ENCODE peak calls at places on chromosomes 16 and 17, in nine cellular contexts. V is HCT116, L is upper lobe of left lung, J is breast epithelium, X is GM12891, C is vagina, F is transverse colon, E is GM23338, I is sigmoid colon. A is an unnamed sample.

GRCh38 chr17:82848022-82848592 is 8.3 kb upstream of the ZNF750 start:
- DNase-seq in I (peak; percentile 84), E (no peak), X (no peak), J (peak; percentile 74), F (peak; percentile 82), L (peak; percentile 79), C (no peak), V (no peak), A (no peak)

GRCh38 chr17:38705803-38706624 is 941 bp downstream of the MLLT6 start:
- DNase-seq in C (no peak), L (peak; percentile 74), V (no peak), X (no peak), J (no peak), I (peak; percentile 87), F (peak; percentile 50), E (peak; percentile 80), A (peak; percentile 82)

GRCh38 chr16:53502331-53503269 is at the start of gene AKTIP:
- DNase-seq in J (peak; percentile 67), E (peak; percentile 74), L (no peak), V (no peak), C (no peak), I (peak; percentile 79), F (peak; percentile 62), X (peak; percentile 49), A (peak; percentile 86)

GRCh38 chr16:53821957-53822625 is 118.1 kb downstream of the FTO start:
- DNase-seq in X (no peak), C (no peak), J (no peak), E (no peak), L (no peak), V (no peak), F (no peak), I (no peak), A (no peak)

GRCh38 chr16:52364500-52364899 is 182.4 kb downstream of the TOX3 start:
- DNase-seq in E (no peak), F (no peak), V (no peak), L (no peak), X (no peak), J (no peak), I (no peak), C (no peak), A (no peak)

GRCh38 chr17:48997103-48997826 is at the start of gene IGF2BP1:
- DNase-seq in J (no peak), F (no peak), X (peak; percentile 45), V (no peak), I (no peak), C (no peak), E (peak; percentile 88), L (peak; percentile 85), A (no peak)

GRCh38 chr16:81574168-81574567 is 129.6 kb downstream of the CMIP start:
- DNase-seq in I (no peak), X (no peak), J (no peak), C (no peak), L (no peak), V (no peak), E (no peak), F (no peak), A (no peak)

GRCh38 chr16:57959804-57960203 is 11.1 kb downstream of the CNGB1 start:
- DNase-seq in V (no peak), F (no peak), L (peak; percentile 53), E (no peak), I (no peak), X (no peak), C (no peak), J (no peak), A (no peak)

GRCh38 chr16:4917117-4917516 is 19.8 kb downstream of the PPL start:
- DNase-seq in F (no peak), E (no peak), C (no peak), L (no peak), X (no peak), V (no peak), I (no peak), J (no peak), A (no peak)

GRCh38 chr16:20901068-20901440 is 483 bp downstream of the LYRM1 start:
- DNase-seq in F (no peak), I (no peak), J (no peak), X (no peak), V (no peak), E (peak; percentile 46), L (no peak), C (no peak), A (no peak)

GRCh38 chr16:20898938-20899502 is 1.1 kb downstream of the DCUN1D3 start:
- DNase-seq in E (no peak), V (no peak), C (no peak), X (no peak), L (no peak), F (no peak), J (no peak), I (no peak), A (no peak)

GRCh38 chr16:20897897-20898296 is 2.3 kb downstream of the DCUN1D3 start:
- DNase-seq in V (no peak), E (peak; percentile 30), J (no peak), X (no peak), C (no peak), F (no peak), L (no peak), I (no peak), A (no peak)

GRCh38 chr16:20900299-20901067 is at the start of the genes DCUN1D3 and LYRM1:
- DNase-seq in J (peak; percentile 92), C (peak; percentile 99), L (peak; percentile 97), E (peak; percentile 98), I (peak; percentile 99), V (peak; percentile 98), F (peak; percentile 96), X (peak; percentile 77), A (peak; percentile 98)

GRCh38 chr16:20899503-20900298 is 457 bp downstream of the DCUN1D3 start:
- DNase-seq in I (no peak), F (no peak), L (no peak), X (peak; percentile 23), C (peak; percentile 93), J (no peak), E (no peak), V (no peak), A (peak; percentile 80)
- TF ChIP-seq POLR2AphosphoS5 in I (no peak), F (no peak), L (no peak), X (no peak), C (no peak), J (no peak), E (no peak), V (no peak), A (no peak)

DNA sequence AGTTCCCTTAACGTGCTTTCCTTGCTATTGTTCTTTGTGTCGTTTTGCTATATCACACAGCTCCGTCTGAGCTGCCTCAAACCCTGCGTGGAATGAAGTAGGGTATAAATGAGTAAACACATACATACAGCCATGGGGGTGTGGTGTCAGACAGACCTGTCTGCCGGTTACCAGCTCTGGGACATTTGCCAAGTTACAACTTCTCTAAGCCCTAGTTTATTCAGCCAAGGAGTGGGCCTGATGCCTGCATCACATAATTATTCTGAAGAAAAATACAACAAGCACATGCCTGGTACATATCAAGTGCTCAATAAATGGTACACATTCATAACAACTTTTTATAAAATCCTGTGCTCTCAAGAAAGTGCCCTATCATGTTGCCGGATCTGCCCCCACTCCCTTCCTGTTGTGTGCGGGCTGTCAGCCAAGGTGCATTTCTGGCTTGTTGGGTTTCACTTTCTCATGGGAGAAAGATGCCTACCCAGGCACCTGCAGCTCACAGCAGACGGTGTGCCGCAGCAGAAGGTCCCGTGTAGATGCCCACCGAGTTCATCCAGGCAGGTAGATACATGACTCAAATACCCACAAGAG is 30.5 kb downstream of the SMPD3 start:
- DNase-seq in V (no peak), L (no peak), F (peak; percentile 85), J (peak; percentile 77), E (no peak), I (no peak), C (no peak), X (peak; percentile 53), A (no peak)
- TF ChIP-seq POLR2AphosphoS5 in V (no peak), L (peak; percentile 25), F (peak; percentile 70), J (no peak), E (no peak), I (no peak), C (no peak), X (no peak), A (no peak)

DNA sequence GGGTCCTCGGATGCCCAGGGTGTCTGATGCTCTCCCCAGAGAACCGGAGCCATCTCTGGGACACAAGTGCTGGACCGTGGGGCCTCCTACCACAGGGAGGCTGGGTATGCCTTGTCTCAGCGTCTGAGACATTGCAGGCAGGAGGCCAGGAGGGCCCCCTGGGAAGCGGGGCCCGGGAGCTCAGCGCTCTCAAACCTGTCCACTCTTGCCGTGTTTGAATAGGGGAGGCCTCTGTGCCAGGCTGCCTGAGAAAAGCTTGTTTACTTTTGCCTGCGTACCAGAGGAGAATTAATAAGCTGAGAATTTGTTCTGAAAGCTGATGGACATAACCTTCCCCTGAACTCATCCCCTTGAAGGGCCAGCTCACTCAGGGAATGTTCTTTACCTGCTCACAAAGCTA is 163.8 kb downstream of the NTN1 start:
- DNase-seq in I (no peak), C (no peak), L (no peak), J (no peak), F (no peak), E (no peak), V (no peak), X (no peak), A (no peak)
- TF ChIP-seq POLR2AphosphoS5 in I (no peak), C (no peak), L (no peak), J (no peak), F (no peak), E (no peak), V (no peak), X (no peak), A (no peak)

GRCh38 chr17:7236808-7237207 is 2.4 kb downstream of the PHF23 start:
- DNase-seq in J (no peak), F (no peak), L (no peak), X (no peak), E (no peak), I (peak; percentile 63), C (no peak), V (no peak), A (no peak)

GRCh38 chr17:7237266-7237760 is 1.9 kb downstream of the PHF23 start:
- DNase-seq in I (no peak), L (no peak), C (no peak), X (no peak), F (no peak), E (no peak), V (no peak), J (no peak), A (no peak)

GRCh38 chr17:7239091-7240027 is at the start of gene PHF23:
- DNase-seq in L (peak; percentile 99), X (peak; percentile 96), E (peak; percentile 100), V (peak; percentile 99), I (peak; percentile 100), C (peak; percentile 100), F (peak; percentile 99), J (peak; percentile 99), A (peak; percentile 100)

GRCh38 chr17:7238418-7239090 is 703 bp downstream of the PHF23 start:
- DNase-seq in X (no peak), I (peak; percentile 79), L (peak; percentile 54), C (no peak), J (no peak), F (no peak), V (no peak), E (no peak), A (no peak)

DNA sequence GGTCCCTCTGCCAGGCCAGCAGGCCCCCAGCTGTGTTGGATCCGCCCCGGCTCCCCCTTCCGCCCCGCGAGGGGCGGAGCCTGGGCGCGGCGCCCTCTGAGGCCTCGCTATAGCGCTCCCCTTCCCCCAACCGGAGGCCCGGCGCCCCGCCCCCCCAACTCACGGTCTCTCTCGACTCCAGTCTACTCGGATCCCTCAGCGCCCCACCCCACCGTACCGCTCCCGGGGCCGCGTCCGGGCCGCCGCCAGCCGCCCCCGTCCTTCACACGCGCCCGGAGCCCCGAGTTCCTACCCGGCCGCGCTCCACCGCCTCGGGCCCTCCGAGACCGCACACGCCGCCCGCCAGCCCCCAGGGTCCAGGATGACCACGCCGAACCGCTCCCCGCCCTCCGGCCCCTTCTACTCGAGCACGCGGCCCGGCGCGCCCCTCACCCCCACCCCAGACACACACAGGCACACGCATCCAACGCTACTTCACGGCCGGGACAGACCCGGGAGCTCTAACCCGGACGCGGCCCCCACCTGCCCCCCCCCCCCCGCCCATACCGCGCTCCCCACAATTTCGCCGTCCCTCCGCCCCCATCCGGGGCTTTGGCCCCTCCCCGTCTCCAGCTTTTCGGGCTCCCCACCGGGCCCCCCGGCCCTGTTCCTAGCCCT is 1.4 kb downstream of the PHF23 start:
- DNase-seq in F (peak; percentile 91), I (peak; percentile 93), J (no peak), X (peak; percentile 71), E (peak; percentile 91), V (no peak), L (peak; percentile 97), C (no peak), A (peak; percentile 88)
- TF ChIP-seq POLR2AphosphoS5 in F (peak; percentile 11), I (no peak), J (peak; percentile 23), X (no peak), E (peak; percentile 64), V (peak; percentile 65), L (no peak), C (peak; percentile 36), A (no peak)

A was measured in suprapubic skin.